ENCODE peak calls at places on chromosomes 16 and 17, in four cellular contexts. W is SK-N-SH, M is GM12891, F is H1. A is an unnamed sample.

GRCh38 chr16:57563761-57564160 is 21.3 kb downstream of the ADGRG5 start:
- DNase-seq in F (no peak), W (no peak), M (no peak), A (no peak)

GRCh38 chr16:22098538-22099255 is 6.4 kb downstream of the VWA3A start:
- DNase-seq in M (no peak), F (no peak), W (peak), A (peak)

GRCh38 chr17:12665263-12666210 is at the start of gene MYOCD:
- DNase-seq in M (peak), W (peak), F (peak), A (no peak)

GRCh38 chr17:73340093-73340596 is 28.3 kb upstream of the CDC42EP4 start:
- DNase-seq in F (no peak), M (no peak), W (no peak), A (no peak)

GRCh38 chr17:46935658-46936266 is 12.8 kb downstream of the GOSR2 start:
- DNase-seq in M (no peak), W (no peak), F (no peak), A (peak)

GRCh38 chr16:30761427-30761927 is 385 bp downstream of the CFAP119 start:
- DNase-seq in M (peak), W (peak), F (no peak), A (peak)

GRCh38 chr17:56658648-56659047 is 65.1 kb downstream of the NOG start:
- DNase-seq in F (no peak), M (no peak), W (no peak), A (peak)

GRCh38 chr16:66315210-66315825 is 51.2 kb upstream of the CDH5 start:
- DNase-seq in M (peak), W (peak), F (peak), A (peak)

GRCh38 chr17:7831233-7831632 is 2.8 kb upstream of the KDM6B start:
- DNase-seq in F (no peak), M (no peak), W (no peak), A (no peak)

GRCh38 chr17:55577687-55578086 is 66.4 kb upstream of the SMIM36 start:
- DNase-seq in F (no peak), M (no peak), W (no peak), A (no peak)

GRCh38 chr16:10428433-10429168 is 42.7 kb downstream of the ATF7IP2 start:
- DNase-seq in M (no peak), W (no peak), F (no peak), A (no peak)

GRCh38 chr16:55711959-55712876 is 56.4 kb downstream of the SLC6A2 start:
- DNase-seq in W (peak), F (no peak), M (peak), A (peak)

GRCh38 chr16:11459722-11460121 is 114.5 kb downstream of the RMI2 start:
- DNase-seq in F (no peak), W (no peak), M (no peak), A (no peak)

GRCh38 chr17:62965149-62965648 is 836 bp upstream of the TANC2 start:
- DNase-seq in W (no peak), F (no peak), M (no peak), A (no peak)

GRCh38 chr17:79022507-79022991 is 1.4 kb upstream of the C1QTNF1 start:
- DNase-seq in F (no peak), M (no peak), W (no peak), A (no peak)

GRCh38 chr17:75875940-75876189 is 2.5 kb downstream of the TRIM47 start:
- DNase-seq in W (peak), F (no peak), M (no peak), A (no peak)

GRCh38 chr16:73050115-73051099 is 2.5 kb upstream of the ZFHX3 start:
- DNase-seq in F (no peak), M (no peak), W (peak), A (no peak)

GRCh38 chr16:88941933-88942909 is 34.8 kb downstream of the CBFA2T3 start:
- DNase-seq in F (no peak), M (peak), W (peak), A (no peak)

GRCh38 chr17:1078831-1079561 is 82.1 kb downstream of the TIMM22 start:
- DNase-seq in W (peak), M (no peak), F (no peak), A (no peak)

GRCh38 chr16:69564845-69565610 is 738 bp upstream of the NFAT5 start:
- DNase-seq in M (no peak), F (no peak), W (no peak), A (no peak)

GRCh38 chr17:7704601-7705268 is at the start of gene EFNB3:
- DNase-seq in W (peak), F (no peak), M (no peak), A (no peak)

GRCh38 chr17:57442914-57443571 is 186.7 kb downstream of the MSI2 start:
- DNase-seq in M (no peak), F (no peak), W (no peak), A (no peak)

DNA sequence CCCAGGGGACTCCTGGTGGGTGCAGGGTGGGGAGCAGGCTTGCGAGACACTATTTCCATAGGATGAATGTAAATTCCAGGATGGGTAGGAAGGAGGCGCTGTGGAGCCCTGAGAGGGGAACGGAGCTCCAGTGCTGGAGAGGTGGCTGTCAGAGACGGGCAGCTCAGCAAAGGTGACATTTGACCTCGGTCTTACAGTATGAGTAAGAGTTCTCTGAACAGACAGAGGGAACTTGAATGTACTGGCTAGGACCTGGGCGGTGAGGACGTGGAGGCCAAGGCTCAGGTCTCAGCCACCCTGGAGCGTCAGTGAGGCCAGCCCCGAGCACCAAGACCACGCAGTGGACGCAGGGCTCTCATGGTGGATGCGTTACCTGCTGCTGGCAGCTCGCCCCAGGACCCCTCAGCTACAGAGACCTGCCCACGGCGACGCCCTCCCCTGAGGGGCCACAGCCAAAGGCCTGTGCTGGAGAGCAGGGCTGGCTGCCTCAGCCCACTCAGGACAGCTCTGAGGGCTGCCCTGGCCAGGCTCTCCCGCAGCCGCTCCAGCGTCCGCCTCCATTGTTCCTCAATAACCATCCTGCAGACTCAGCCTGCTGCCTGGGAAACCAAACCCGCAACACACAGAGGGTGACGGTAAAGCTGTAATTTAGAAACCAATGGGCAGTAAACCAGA is 65.9 kb upstream of the TNRC6C start:
- DNase-seq in W (peak), M (no peak), F (peak), A (peak)
- TF ChIP-seq TAF1 in W (no peak), M (no peak), F (no peak), A (no peak)

GRCh38 chr16:1427473-1428461 is 3.1 kb upstream of the PERCC1 start:
- DNase-seq in M (no peak), W (peak), F (no peak), A (no peak)
- TF ChIP-seq TAF1 in M (no peak), W (no peak), F (no peak), A (no peak)

GRCh38 chr16:53415504-53415903 is 18.8 kb upstream of the RBL2 start:
- DNase-seq in W (no peak), F (no peak), M (no peak), A (no peak)
- TF ChIP-seq TAF1 in W (no peak), F (no peak), M (no peak), A (no peak)

DNA sequence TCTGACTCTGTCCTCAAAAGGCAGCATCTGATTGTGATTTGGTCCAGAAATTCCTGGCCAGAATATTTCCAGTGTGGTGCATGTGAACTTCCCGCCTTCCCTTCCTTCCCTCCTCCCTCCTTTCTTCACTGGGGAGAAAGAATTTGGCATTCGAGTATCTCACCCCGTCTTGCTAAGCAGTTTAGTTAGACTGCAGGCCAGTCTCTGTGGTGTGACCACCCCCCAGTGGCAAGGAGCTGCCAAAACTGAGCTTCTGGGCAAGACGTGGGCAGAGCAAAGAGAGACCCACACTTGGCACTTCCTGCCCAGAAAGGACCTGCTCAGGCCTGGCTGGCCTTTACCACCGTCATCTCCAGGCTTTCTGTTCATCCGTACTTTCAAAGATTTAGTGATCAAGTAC is 36.4 kb downstream of the SNX20 start:
- DNase-seq in W (peak), F (peak), M (no peak), A (no peak)
- TF ChIP-seq TAF1 in W (no peak), F (no peak), M (no peak), A (no peak)

GRCh38 chr16:1152651-1153259 is at the start of gene CACNA1H:
- DNase-seq in W (peak), F (no peak), M (no peak), A (peak)

GRCh38 chr16:1150511-1150982 is 2.4 kb upstream of the CACNA1H start:
- DNase-seq in M (no peak), F (no peak), W (no peak), A (peak)

GRCh38 chr16:1151424-1152122 is 1.3 kb upstream of the CACNA1H start:
- DNase-seq in W (no peak), F (no peak), M (no peak), A (no peak)

GRCh38 chr16:1153480-1154160 is 714 bp downstream of the CACNA1H start:
- DNase-seq in M (no peak), W (no peak), F (no peak), A (peak)

GRCh38 chr16:1152123-1152638 is 725 bp upstream of the CACNA1H start:
- DNase-seq in F (no peak), M (no peak), W (no peak), A (no peak)
- TF ChIP-seq TAF1 in F (no peak), M (no peak), W (no peak), A (no peak)

DNA sequence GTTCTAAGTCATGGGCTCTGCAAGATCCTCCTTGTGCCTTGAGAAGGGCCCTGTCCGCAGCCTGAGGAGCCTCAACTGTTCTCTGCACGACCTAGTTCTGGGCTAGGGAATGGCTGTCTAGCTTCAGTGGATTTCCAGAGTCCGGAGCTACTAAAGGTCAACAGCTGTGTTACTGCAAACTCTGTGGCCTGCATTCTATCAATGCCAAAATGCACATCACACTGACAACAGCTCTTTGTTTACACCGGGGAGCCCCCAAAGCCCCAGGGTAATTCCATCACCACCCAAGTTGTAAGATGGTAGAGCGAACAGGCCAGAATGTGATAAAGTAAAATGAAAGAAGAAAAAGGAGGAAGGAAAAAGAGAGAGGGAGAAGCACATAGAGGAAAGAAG is 610.2 kb downstream of the MAF start:
- DNase-seq in M (no peak), F (no peak), W (no peak), A (no peak)
- TF ChIP-seq TAF1 in M (no peak), F (no peak), W (no peak), A (no peak)

GRCh38 chr17:40687106-40687505 is 16.4 kb downstream of the KRT24 start:
- DNase-seq in W (no peak), M (no peak), F (no peak), A (no peak)
- TF ChIP-seq TAF1 in W (no peak), M (no peak), F (no peak), A (no peak)

DNA sequence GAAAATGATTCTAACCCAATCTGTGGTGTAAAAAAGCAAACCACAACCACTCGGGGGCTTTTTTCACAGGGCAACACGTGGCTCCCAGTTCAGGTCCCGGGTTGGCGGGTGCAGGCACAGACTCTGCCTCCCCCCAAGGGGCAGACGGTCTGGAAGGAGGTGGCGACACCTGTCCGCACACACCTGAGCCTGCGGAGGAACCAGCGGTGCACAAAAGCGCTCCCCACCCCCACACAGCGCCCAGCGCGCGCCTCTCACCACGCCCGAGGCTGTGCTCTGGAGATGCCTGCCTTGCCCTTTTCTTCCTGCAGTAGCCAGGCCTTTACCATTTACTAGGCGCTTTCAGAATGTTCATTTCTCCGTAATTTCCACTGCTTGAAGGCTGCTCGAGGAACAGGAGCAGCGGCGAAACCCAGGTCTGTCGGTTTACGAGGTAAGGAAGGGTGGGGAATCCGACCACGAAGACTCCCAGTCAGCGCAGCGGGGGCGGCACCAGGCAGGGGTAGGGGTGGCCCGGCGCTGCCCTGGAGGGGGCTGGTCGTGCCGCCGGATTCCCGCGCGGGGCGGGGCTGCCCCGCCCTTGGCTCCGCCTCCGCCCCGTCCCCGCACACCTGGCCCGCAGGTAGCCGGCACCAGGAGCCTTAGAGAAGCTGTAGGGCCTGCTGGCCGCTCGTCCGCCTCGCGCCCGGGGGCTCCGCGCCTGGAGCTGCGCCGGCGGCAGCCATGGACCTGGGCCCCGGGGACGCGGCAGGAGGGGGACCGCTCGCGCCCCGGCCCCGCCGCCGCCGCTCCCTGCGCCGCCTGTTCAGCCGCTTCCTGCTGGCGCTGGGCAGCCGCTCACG is at the start of gene USP43:
- DNase-seq in W (peak), M (peak), F (no peak), A (peak)
- TF ChIP-seq TAF1 in W (no peak), M (no peak), F (no peak), A (no peak)

GRCh38 chr17:82843904-82844640 is 4.2 kb upstream of the ZNF750 start:
- DNase-seq in W (no peak), M (no peak), F (no peak), A (no peak)

GRCh38 chr17:82846061-82846691 is 6.4 kb upstream of the ZNF750 start:
- DNase-seq in F (no peak), W (no peak), M (no peak), A (no peak)

GRCh38 chr17:82845163-82845807 is 5.5 kb upstream of the ZNF750 start:
- DNase-seq in F (no peak), M (no peak), W (no peak), A (no peak)

GRCh38 chr17:82841921-82842596 is 2.2 kb upstream of the ZNF750 start:
- DNase-seq in F (no peak), W (no peak), M (no peak), A (no peak)

DNA sequence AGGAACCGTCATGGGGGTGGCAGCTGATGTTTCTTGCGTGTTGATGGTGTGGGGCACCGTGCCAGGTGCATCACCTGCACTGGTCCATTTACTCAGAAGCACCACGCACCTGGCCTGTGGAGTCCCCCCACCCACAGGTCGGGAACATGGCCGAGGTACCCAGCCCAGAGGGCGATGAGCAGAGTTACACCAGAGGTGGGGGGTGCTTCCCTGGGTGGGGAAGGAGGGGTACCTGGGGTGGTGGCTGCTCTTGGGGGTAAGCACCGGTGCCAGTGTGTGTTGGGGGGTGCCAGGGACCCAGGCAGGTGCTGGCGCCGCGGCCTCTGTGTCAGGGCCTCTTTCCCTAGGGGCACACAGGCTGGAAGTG is 5.0 kb upstream of the ZNF750 start:
- DNase-seq in W (no peak), M (no peak), F (no peak), A (no peak)
- TF ChIP-seq TAF1 in W (no peak), M (no peak), F (no peak), A (no peak)